ENCODE peak calls at places on chromosome 10, in nine cellular contexts. N is activated naive CD4-positive, alpha-beta T cell; J is transverse colon; W is midbrain; Y is GM03348; S is CD4-positive, alpha-beta T cell; X is ELR; R is HFFc6; M is NCI-H345. Q is an unnamed sample.
A peak's percentile ranks its signal among the peaks of the same experiment; 100 is the strongest.

GRCh38 chr10:114638874-114639625 is 19.0 kb downstream of the ABLIM1 start:
- DNase-seq in N (no peak), J (no peak), W (no peak), Y (peak; percentile 73), S (no peak), X (peak; percentile 46), R (peak; percentile 97), M (no peak), Q (no peak)

GRCh38 chr10:130875897-130876472 is 435.5 kb downstream of the TCERG1L start:
- DNase-seq in N (no peak), J (no peak), W (no peak), Y (no peak), S (no peak), X (no peak), R (no peak), M (peak; percentile 0), Q (no peak)

GRCh38 chr10:59607971-59608370 is 101.7 kb downstream of the SLC16A9 start:
- DNase-seq in N (no peak), J (no peak), W (no peak), Y (no peak), S (no peak), X (no peak), R (no peak), M (no peak), Q (no peak)

GRCh38 chr10:2885276-2885955 is 181.9 kb upstream of the PFKP start:
- DNase-seq in N (no peak), J (no peak), W (no peak), Y (no peak), S (no peak), X (no peak), R (no peak), M (no peak), Q (no peak)

GRCh38 chr10:133324857-133325260 is 11.8 kb downstream of the CALY start:
- DNase-seq in N (no peak), J (no peak), W (no peak), Y (no peak), S (no peak), X (no peak), R (no peak), M (no peak), Q (peak; percentile 53)

GRCh38 chr10:131310904-131311660 is 439 bp downstream of the TCERG1L start:
- DNase-seq in N (no peak), J (no peak), W (no peak), Y (no peak), S (no peak), X (no peak), R (no peak), M (no peak), Q (no peak)

GRCh38 chr10:115947104-115947503 is 325.9 kb downstream of the GFRA1 start:
- DNase-seq in N (no peak), J (no peak), W (no peak), Y (peak; percentile 69), S (no peak), X (peak; percentile 88), R (peak; percentile 42), M (no peak), Q (no peak)

GRCh38 chr10:79060641-79061255 is 8.0 kb upstream of the ZMIZ1 start:
- DNase-seq in N (no peak), J (peak; percentile 7), W (no peak), Y (no peak), S (no peak), X (no peak), R (no peak), M (no peak), Q (peak; percentile 29)

GRCh38 chr10:6665847-6666246 is 85.8 kb upstream of the PRKCQ start:
- DNase-seq in N (no peak), J (no peak), W (no peak), Y (no peak), S (peak; percentile 39), X (no peak), R (no peak), M (no peak), Q (no peak)

GRCh38 chr10:29104661-29105369 is 184.1 kb upstream of the LYZL1 start:
- DNase-seq in N (no peak), J (peak; percentile 23), W (no peak), Y (no peak), S (no peak), X (no peak), R (no peak), M (no peak), Q (peak; percentile 59)

GRCh38 chr10:91210435-91210834 is 10.0 kb upstream of the PCGF5 start:
- DNase-seq in N (no peak), J (peak; percentile 89), W (no peak), Y (no peak), S (no peak), X (no peak), R (no peak), M (peak; percentile 96), Q (peak; percentile 81)

GRCh38 chr10:90125966-90126600 is 424.7 kb downstream of the KIF20B start:
- DNase-seq in N (no peak), J (no peak), W (peak; percentile 11), Y (no peak), S (no peak), X (no peak), R (no peak), M (no peak), Q (no peak)

GRCh38 chr10:130222381-130222780 is 86.2 kb downstream of the GLRX3 start:
- DNase-seq in N (no peak), J (no peak), W (no peak), Y (no peak), S (no peak), X (no peak), R (no peak), M (no peak), Q (no peak)

GRCh38 chr10:124701881-124702656 is 42.1 kb downstream of the FAM53B start:
- DNase-seq in N (no peak), J (peak; percentile 44), W (no peak), Y (no peak), S (no peak), X (no peak), R (no peak), M (no peak), Q (peak; percentile 57)

GRCh38 chr10:64535131-64535867 is 1014.1 kb downstream of the REEP3 start:
- DNase-seq in N (no peak), J (no peak), W (peak; percentile 57), Y (no peak), S (no peak), X (no peak), R (no peak), M (no peak), Q (no peak)

GRCh38 chr10:104258209-104258608 is 3.5 kb downstream of the GSTO1 start:
- DNase-seq in N (no peak), J (no peak), W (no peak), Y (no peak), S (no peak), X (no peak), R (no peak), M (no peak), Q (no peak)

GRCh38 chr10:76469675-76470074 is 1038.3 kb downstream of the LRMDA start:
- DNase-seq in N (no peak), J (no peak), W (no peak), Y (no peak), S (no peak), X (no peak), R (no peak), M (no peak), Q (no peak)

GRCh38 chr10:72261323-72262018 is 12.3 kb upstream of the DDIT4 start:
- DNase-seq in N (no peak), J (peak; percentile 35), W (no peak), Y (no peak), S (no peak), X (peak; percentile 46), R (no peak), M (no peak), Q (no peak)

GRCh38 chr10:88986549-88987242 is 3.9 kb upstream of the FAS start:
- DNase-seq in N (no peak), J (no peak), W (peak; percentile 70), Y (peak; percentile 35), S (no peak), X (peak; percentile 59), R (peak; percentile 33), M (peak; percentile 32), Q (no peak)

GRCh38 chr10:123999261-123999660 is 94.1 kb downstream of the CHST15 start:
- DNase-seq in N (no peak), J (no peak), W (no peak), Y (peak; percentile 1), S (no peak), X (no peak), R (no peak), M (no peak), Q (no peak)

GRCh38 chr10:8416192-8416701 is 361.8 kb downstream of the GATA3 start:
- DNase-seq in N (no peak), J (no peak), W (no peak), Y (no peak), S (no peak), X (no peak), R (no peak), M (no peak), Q (no peak)

GRCh38 chr10:6177880-6178281 is 24.9 kb upstream of the PFKFB3 start:
- DNase-seq in N (no peak), J (no peak), W (no peak), Y (no peak), S (no peak), X (no peak), R (no peak), M (no peak), Q (no peak)

GRCh38 chr10:11625019-11625735 is 13.7 kb upstream of the USP6NL start:
- DNase-seq in N (no peak), J (peak; percentile 26), W (no peak), Y (no peak), S (no peak), X (no peak), R (no peak), M (no peak), Q (no peak)